ENCODE peak calls at places on chromosomes 13 and 19, in nine cellular contexts. V is effector memory CD4-positive, alpha-beta T cell; A is WERI-Rb-1; S is DMS53; B is HEK293T; F is kidney epithelial cell; G is RCC 7860; N is AG04450; H is T-helper 17 cell. L is an unnamed sample.
A peak's percentile ranks its signal among the peaks of the same experiment; 100 is the strongest.

GRCh38 chr13:23673354-23673753 is 103.1 kb downstream of the TNFRSF19 start:
- DNase-seq in G (peak; percentile 52), H (no peak), B (no peak), F (peak; percentile 61), A (no peak), N (peak; percentile 95), S (peak; percentile 73), V (no peak), L (no peak)

GRCh38 chr19:15323496-15324235 is 8.7 kb downstream of the BRD4 start:
- DNase-seq in S (no peak), V (no peak), A (no peak), G (no peak), H (no peak), B (no peak), N (no peak), F (no peak), L (no peak)

GRCh38 chr13:110116072-110116487 is 190.9 kb downstream of the COL4A1 start:
- DNase-seq in H (peak; percentile 31), G (no peak), B (peak; percentile 42), S (peak; percentile 73), V (peak; percentile 6), A (peak; percentile 78), N (no peak), F (no peak), L (peak; percentile 70)

GRCh38 chr19:6593651-6594416 is 2.9 kb upstream of the CD70 start:
- DNase-seq in H (no peak), G (no peak), V (no peak), S (no peak), N (no peak), B (no peak), A (no peak), F (no peak), L (no peak)

GRCh38 chr19:58229255-58229639 is 533 bp downstream of the ZNF544 start:
- DNase-seq in B (no peak), F (no peak), N (no peak), H (no peak), G (peak; percentile 10), V (no peak), A (peak; percentile 62), S (peak; percentile 77), L (peak; percentile 53)

GRCh38 chr13:114097893-114098688 is 34.3 kb downstream of the RASA3 start:
- DNase-seq in F (no peak), V (no peak), A (peak; percentile 10), G (no peak), N (no peak), H (no peak), B (no peak), S (no peak), L (no peak)

GRCh38 chr13:100646030-100646673 is 28.4 kb downstream of the TMTC4 start:
- DNase-seq in S (peak; percentile 17), H (no peak), B (peak; percentile 9), G (no peak), A (peak; percentile 76), V (no peak), N (no peak), F (no peak), L (peak; percentile 43)

GRCh38 chr19:6271251-6271650 is 8.5 kb downstream of the MLLT1 start:
- DNase-seq in N (no peak), V (no peak), F (no peak), S (no peak), G (no peak), B (peak; percentile 12), A (peak; percentile 52), H (no peak), L (no peak)

GRCh38 chr13:111122056-111122455 is 6.9 kb downstream of the ARHGEF7 start:
- DNase-seq in G (no peak), F (no peak), N (peak; percentile 50), H (no peak), A (no peak), S (peak; percentile 9), B (no peak), V (no peak), L (no peak)

GRCh38 chr19:1027953-1028902 is 1.8 kb downstream of the CNN2 start:
- DNase-seq in N (peak; percentile 93), F (peak; percentile 66), B (no peak), G (peak; percentile 81), H (peak; percentile 41), V (peak; percentile 57), S (peak; percentile 86), A (peak; percentile 83), L (peak; percentile 55)

GRCh38 chr19:4278010-4278409 is 1.1 kb upstream of the SHD start:
- DNase-seq in N (no peak), A (no peak), G (no peak), V (no peak), S (no peak), H (no peak), F (no peak), B (no peak), L (peak; percentile 62)

GRCh38 chr19:5340637-5341447 is at the start of gene PTPRS:
- DNase-seq in H (peak; percentile 34), B (peak; percentile 98), A (peak; percentile 90), S (peak; percentile 26), F (peak; percentile 9), V (peak; percentile 17), N (peak; percentile 24), G (no peak), L (peak; percentile 96)

GRCh38 chr19:15296841-15297415 is 35.4 kb downstream of the BRD4 start:
- DNase-seq in G (no peak), H (no peak), N (no peak), S (no peak), V (no peak), F (no peak), B (no peak), A (no peak), L (no peak)

GRCh38 chr19:4388171-4389063 is 11.9 kb downstream of the SH3GL1 start:
- DNase-seq in H (no peak), N (no peak), B (no peak), S (no peak), V (no peak), A (no peak), G (no peak), F (no peak), L (no peak)

GRCh38 chr19:8456064-8456463 is 11.3 kb downstream of the HNRNPM start:
- DNase-seq in A (peak; percentile 18), B (peak; percentile 37), G (no peak), V (no peak), S (peak; percentile 25), N (no peak), H (no peak), F (no peak), L (peak; percentile 44)

GRCh38 chr13:106917024-106917491 is 349.1 kb upstream of the ARGLU1 start:
- DNase-seq in B (no peak), G (no peak), V (no peak), A (no peak), F (no peak), S (no peak), N (no peak), H (no peak), L (no peak)

GRCh38 chr19:16207490-16208025 is 9.8 kb downstream of the AP1M1 start:
- DNase-seq in F (no peak), A (no peak), N (no peak), B (no peak), S (no peak), V (no peak), H (no peak), G (no peak), L (no peak)

GRCh38 chr13:62879071-62879470 is 1463.4 kb upstream of the PCDH20 start:
- DNase-seq in S (no peak), N (peak; percentile 24), B (no peak), H (no peak), F (no peak), G (no peak), A (no peak), V (no peak), L (no peak)

GRCh38 chr19:6733338-6734095 is 3.9 kb downstream of the GPR108 start:
- DNase-seq in H (no peak), S (no peak), A (no peak), G (no peak), V (no peak), B (no peak), F (no peak), N (no peak), L (no peak)

GRCh38 chr13:75489502-75490263 is 7.7 kb upstream of the TBC1D4 start:
- DNase-seq in N (peak; percentile 15), G (no peak), A (no peak), V (no peak), F (no peak), S (no peak), H (no peak), B (no peak), L (no peak)